ENCODE peak calls at places on chromosome 20, in eight cellular contexts. J is fibroblast of lung, V is lung, I is cardiac muscle cell, E is stomach, Q is psoas muscle, K is tibial nerve, C is H1. W is an unnamed sample. For H3K4me1, the result is how much of the 10 kb centered on the place peaks cover.

GRCh38 chr20:56689852-56690485 is 60.9 kb downstream of the TFAP2C start:
- DNase-seq in Q (no peak), E (no peak), C (no peak), K (no peak), I (no peak), J (no peak), V (no peak), W (no peak)

GRCh38 chr20:52785678-52786077 is 186.5 kb upstream of the TSHZ2 start:
- DNase-seq in J (peak), I (no peak), C (no peak), V (no peak), K (no peak), E (no peak), Q (peak), W (no peak)

GRCh38 chr20:1657556-1658334 is at the start of gene SIRPG:
- DNase-seq in E (no peak), C (no peak), Q (no peak), J (no peak), V (no peak), K (no peak), I (no peak), W (no peak)

GRCh38 chr20:44552950-44553908 is 29.1 kb upstream of the PKIG start:
- DNase-seq in K (no peak), I (peak), V (peak), C (no peak), Q (no peak), J (peak), E (no peak), W (no peak)

GRCh38 chr20:46720776-46721425 is 11.5 kb downstream of the SLC2A10 start:
- DNase-seq in E (no peak), J (no peak), I (no peak), C (no peak), K (no peak), V (no peak), Q (no peak), W (no peak)

GRCh38 chr20:47058236-47058635 is 163.6 kb downstream of the EYA2 start:
- DNase-seq in K (no peak), E (no peak), I (no peak), C (no peak), V (no peak), Q (no peak), J (no peak), W (no peak)

GRCh38 chr20:43138061-43138860 is 51.4 kb downstream of the PTPRT start:
- DNase-seq in E (no peak), C (no peak), Q (no peak), I (no peak), J (no peak), K (no peak), V (no peak), W (no peak)

GRCh38 chr20:49768204-49769124 is 44.2 kb upstream of the SLC9A8 start:
- DNase-seq in E (peak), I (no peak), J (peak), Q (peak), V (peak), K (peak), C (peak), W (peak)

GRCh38 chr20:52076164-52076563 is 115.4 kb downstream of the ZFP64 start:
- DNase-seq in I (no peak), V (no peak), J (peak), Q (no peak), K (no peak), E (no peak), C (no peak), W (no peak)

GRCh38 chr20:16476032-16476431 is 97.2 kb downstream of the KIF16B start:
- DNase-seq in C (no peak), J (peak), Q (no peak), V (no peak), I (peak), E (no peak), K (no peak), W (no peak)

GRCh38 chr20:23340524-23340923 is 10.1 kb upstream of the NXT1 start:
- DNase-seq in Q (peak), K (peak), V (peak), I (peak), C (peak), E (peak), J (peak), W (peak)

GRCh38 chr20:56925696-56926101 is 296.6 kb downstream of the TFAP2C start:
- DNase-seq in E (no peak), J (no peak), I (peak), C (peak), Q (no peak), K (no peak), V (no peak), W (no peak)

GRCh38 chr20:9166153-9166780 is 97.4 kb downstream of the PLCB4 start:
- DNase-seq in V (no peak), J (no peak), C (no peak), E (no peak), Q (no peak), K (no peak), I (no peak), W (no peak)

GRCh38 chr20:3165473-3166337 is 6.0 kb upstream of the FASTKD5 start:
- DNase-seq in I (no peak), Q (peak), V (no peak), K (no peak), C (no peak), J (peak), E (no peak), W (peak)

GRCh38 chr20:61178431-61179080 is 73.5 kb upstream of the CDH4 start:
- DNase-seq in J (no peak), Q (no peak), K (no peak), I (no peak), E (no peak), V (no peak), C (no peak), W (no peak)

GRCh38 chr20:8432435-8433148 is 300.5 kb downstream of the PLCB1 start:
- DNase-seq in J (no peak), V (no peak), I (peak), E (no peak), C (no peak), K (no peak), Q (no peak), W (peak)

GRCh38 chr20:40770564-40771307 is 81.7 kb upstream of the MAFB start:
- DNase-seq in J (no peak), V (no peak), I (no peak), E (no peak), K (no peak), C (peak), Q (peak), W (no peak)

GRCh38 chr20:45969712-45970634 is 2.0 kb downstream of the ZNF335 start:
- DNase-seq in V (no peak), K (no peak), I (peak), Q (no peak), C (no peak), J (peak), E (no peak), W (peak)

GRCh38 chr20:23187759-23188158 is 101.6 kb upstream of the CD93 start:
- DNase-seq in C (no peak), J (no peak), V (no peak), I (no peak), Q (no peak), K (no peak), E (peak), W (peak)

GRCh38 chr20:15814903-15815302 is 758.3 kb downstream of the KIF16B start:
- DNase-seq in E (no peak), I (no peak), Q (no peak), J (no peak), K (no peak), V (no peak), C (no peak), W (no peak)

GRCh38 chr20:45998337-45998736 is 10.4 kb upstream of the MMP9 start:
- DNase-seq in Q (no peak), I (no peak), J (no peak), V (no peak), C (no peak), K (no peak), E (no peak), W (no peak)

GRCh38 chr20:37380864-37381579 is 35.1 kb downstream of the SRC start:
- DNase-seq in I (no peak), J (no peak), E (no peak), K (no peak), V (no peak), C (no peak), Q (no peak), W (no peak)

GRCh38 chr20:45016089-45016641 is 49.9 kb downstream of the STK4 start:
- DNase-seq in E (no peak), J (no peak), Q (no peak), I (peak), K (no peak), C (no peak), V (no peak), W (no peak)

GRCh38 chr20:51510961-51511360 is 31.6 kb downstream of the NFATC2 start:
- DNase-seq in E (no peak), K (no peak), I (no peak), V (no peak), Q (no peak), C (no peak), J (no peak), W (no peak)

GRCh38 chr20:31835554-31835953 is 9.8 kb downstream of the FOXS1 start:
- DNase-seq in I (no peak), E (no peak), V (no peak), J (no peak), C (no peak), K (no peak), Q (no peak), W (no peak)

GRCh38 chr20:31836853-31837608 is 8.4 kb downstream of the FOXS1 start:
- DNase-seq in K (no peak), I (no peak), C (no peak), Q (no peak), E (no peak), V (no peak), J (no peak), W (no peak)

GRCh38 chr20:31833931-31834521 is 11.4 kb downstream of the FOXS1 start:
- DNase-seq in I (no peak), E (no peak), J (no peak), Q (no peak), C (no peak), K (no peak), V (no peak), W (no peak)

GRCh38 chr20:31837896-31838397 is 7.5 kb downstream of the FOXS1 start:
- DNase-seq in E (no peak), J (peak), K (no peak), V (no peak), Q (no peak), I (no peak), C (no peak), W (no peak)

GRCh38 chr20:31835977-31836852 is 9.2 kb downstream of the FOXS1 start:
- DNase-seq in E (peak), J (peak), Q (peak), V (peak), K (peak), I (no peak), C (no peak), W (peak)
- TF ChIP-seq CTCF in E (no peak), J (no peak), Q (no peak), V (no peak), K (peak), I (no peak), C (no peak), W (no peak)

GRCh38 chr20:5116875-5117274 is 2.9 kb downstream of the PCNA start:
- DNase-seq in I (no peak), E (no peak), Q (no peak), C (no peak), J (no peak), K (no peak), V (no peak), W (no peak)
- H3K27ac ChIP-seq in I (no peak), E (no peak), Q (no peak), C (no peak), J (no peak), K (no peak), V (no peak), W (no peak)

GRCh38 chr20:32463642-32464400 is 105.7 kb downstream of the ASXL1 start:
- DNase-seq in V (no peak), C (no peak), Q (no peak), E (peak), K (no peak), I (peak), J (peak), W (peak)

GRCh38 chr20:32465092-32465900 is 107.2 kb downstream of the ASXL1 start:
- DNase-seq in K (no peak), Q (peak), J (peak), E (peak), I (no peak), C (no peak), V (peak), W (no peak)

GRCh38 chr20:32462900-32463641 is 104.9 kb downstream of the ASXL1 start:
- DNase-seq in C (no peak), K (no peak), I (no peak), Q (no peak), J (no peak), E (peak), V (no peak), W (peak)

GRCh38 chr20:32466739-32467505 is 108.8 kb downstream of the ASXL1 start:
- DNase-seq in Q (no peak), J (no peak), K (no peak), V (no peak), C (no peak), E (no peak), I (no peak), W (no peak)

DNA sequence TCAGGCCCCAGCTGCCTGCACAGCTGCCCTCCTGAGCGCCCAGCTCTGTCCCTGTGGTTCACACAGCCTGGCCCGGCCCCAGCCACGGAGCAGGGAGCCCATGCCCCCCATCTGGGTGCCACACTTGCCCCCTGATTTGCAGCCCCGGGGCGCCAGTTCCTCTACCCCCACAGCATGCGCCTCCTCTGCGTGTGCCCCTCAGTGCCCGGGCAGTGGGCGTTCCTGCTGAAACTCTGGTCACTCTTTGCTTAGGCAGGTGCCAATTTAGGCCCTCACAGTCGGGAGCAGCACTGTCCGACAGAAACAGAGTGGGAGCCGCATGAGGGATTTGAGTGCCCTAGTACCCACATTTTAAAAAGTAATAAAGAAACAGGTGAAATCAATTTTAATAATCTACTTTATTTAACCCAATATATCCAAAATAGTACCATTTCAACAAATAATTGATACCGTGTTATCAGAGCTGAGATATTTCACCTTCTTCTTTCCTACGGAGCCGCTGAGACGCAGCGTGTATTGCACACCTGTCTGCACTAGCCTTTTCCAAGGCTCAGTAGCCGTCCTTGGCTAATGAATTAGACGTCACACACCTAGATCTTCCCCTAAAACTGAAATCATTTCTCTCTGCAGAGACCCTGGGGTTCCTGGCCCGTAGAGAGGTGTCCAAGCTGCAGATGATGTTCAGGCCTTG is 106.4 kb downstream of the ASXL1 start:
- DNase-seq in I (no peak), V (no peak), J (no peak), Q (no peak), E (no peak), C (no peak), K (no peak), W (no peak)
- H3K4me1 ChIP-seq in I (under half), V (under half), J (under half), Q (under half), E (half or more), C (under half), K (half or more), W (under half)

GRCh38 chr20:53915459-53916172 is 154.8 kb downstream of the BCAS1 start:
- DNase-seq in I (peak), C (peak), V (peak), Q (peak), K (peak), E (peak), J (peak), W (peak)

GRCh38 chr20:53917145-53918009 is 153.0 kb downstream of the BCAS1 start:
- DNase-seq in Q (peak), I (no peak), J (peak), K (peak), C (no peak), V (no peak), E (peak), W (peak)

GRCh38 chr20:53916173-53916512 is 154.3 kb downstream of the BCAS1 start:
- DNase-seq in J (no peak), V (no peak), E (no peak), Q (no peak), C (no peak), K (no peak), I (no peak), W (no peak)

GRCh38 chr20:53914091-53914860 is 156.1 kb downstream of the BCAS1 start:
- DNase-seq in V (no peak), C (no peak), K (no peak), J (no peak), Q (no peak), E (no peak), I (peak), W (no peak)

GRCh38 chr20:53914861-53915458 is 155.4 kb downstream of the BCAS1 start:
- DNase-seq in E (no peak), V (no peak), J (no peak), Q (no peak), K (no peak), I (no peak), C (no peak), W (no peak)
- TF ChIP-seq CTCF in E (no peak), V (no peak), J (no peak), Q (no peak), K (no peak), I (peak), C (no peak), W (no peak)

DNA sequence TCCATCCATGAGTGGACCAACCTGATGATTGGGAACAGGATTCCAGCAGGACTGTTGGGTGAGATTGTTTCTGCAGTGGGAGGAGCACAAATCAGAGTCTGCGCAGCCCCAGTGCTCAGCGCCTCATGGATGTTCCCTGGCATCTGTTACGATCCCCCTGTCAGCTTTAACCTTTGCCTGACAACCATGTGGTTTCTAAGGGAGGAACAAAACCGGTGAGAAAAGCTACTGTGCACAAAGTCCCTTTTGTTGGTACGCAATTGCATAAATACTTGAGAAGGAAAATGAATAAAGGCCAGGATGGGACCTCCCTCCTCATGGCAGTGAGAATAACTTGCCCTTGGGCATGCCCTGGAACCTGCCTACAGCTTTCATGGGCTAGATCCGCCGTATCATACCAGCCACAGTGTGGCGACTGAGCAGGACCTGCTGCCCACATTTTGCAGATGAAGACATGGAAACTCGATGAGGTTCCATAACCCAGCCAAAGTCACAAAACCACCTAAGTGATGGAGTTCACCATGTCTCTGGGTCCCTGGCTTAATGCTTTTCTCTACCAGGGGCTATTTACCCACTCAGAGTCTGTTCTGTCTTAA is 81.0 kb downstream of the RIN2 start:
- DNase-seq in E (no peak), V (no peak), C (no peak), I (no peak), K (no peak), J (no peak), Q (no peak), W (no peak)
- H3K27ac ChIP-seq in E (no peak), V (no peak), C (no peak), I (no peak), K (no peak), J (no peak), Q (no peak), W (no peak)

GRCh38 chr20:34791289-34792020 is 34.0 kb downstream of the NCOA6 start:
- DNase-seq in J (peak), E (no peak), K (no peak), I (no peak), Q (no peak), V (no peak), C (no peak), W (no peak)

GRCh38 chr20:34798328-34798727 is 27.1 kb downstream of the NCOA6 start:
- DNase-seq in E (no peak), C (no peak), Q (no peak), I (no peak), K (no peak), V (no peak), J (no peak), W (no peak)

GRCh38 chr20:34797012-34797720 is 28.3 kb downstream of the NCOA6 start:
- DNase-seq in K (no peak), E (no peak), V (no peak), C (no peak), I (no peak), J (no peak), Q (no peak), W (no peak)

GRCh38 chr20:34792687-34793363 is 32.6 kb downstream of the NCOA6 start:
- DNase-seq in V (no peak), K (no peak), E (no peak), C (no peak), I (no peak), Q (no peak), J (no peak), W (no peak)

GRCh38 chr20:34794006-34794585 is 31.4 kb downstream of the NCOA6 start:
- DNase-seq in E (no peak), K (no peak), C (no peak), J (no peak), I (no peak), V (no peak), Q (no peak), W (no peak)
- H3K4me1 ChIP-seq in E (under half), K (under half), C (under half), J (under half), I (under half), V (under half), Q (under half), W (under half)

DNA sequence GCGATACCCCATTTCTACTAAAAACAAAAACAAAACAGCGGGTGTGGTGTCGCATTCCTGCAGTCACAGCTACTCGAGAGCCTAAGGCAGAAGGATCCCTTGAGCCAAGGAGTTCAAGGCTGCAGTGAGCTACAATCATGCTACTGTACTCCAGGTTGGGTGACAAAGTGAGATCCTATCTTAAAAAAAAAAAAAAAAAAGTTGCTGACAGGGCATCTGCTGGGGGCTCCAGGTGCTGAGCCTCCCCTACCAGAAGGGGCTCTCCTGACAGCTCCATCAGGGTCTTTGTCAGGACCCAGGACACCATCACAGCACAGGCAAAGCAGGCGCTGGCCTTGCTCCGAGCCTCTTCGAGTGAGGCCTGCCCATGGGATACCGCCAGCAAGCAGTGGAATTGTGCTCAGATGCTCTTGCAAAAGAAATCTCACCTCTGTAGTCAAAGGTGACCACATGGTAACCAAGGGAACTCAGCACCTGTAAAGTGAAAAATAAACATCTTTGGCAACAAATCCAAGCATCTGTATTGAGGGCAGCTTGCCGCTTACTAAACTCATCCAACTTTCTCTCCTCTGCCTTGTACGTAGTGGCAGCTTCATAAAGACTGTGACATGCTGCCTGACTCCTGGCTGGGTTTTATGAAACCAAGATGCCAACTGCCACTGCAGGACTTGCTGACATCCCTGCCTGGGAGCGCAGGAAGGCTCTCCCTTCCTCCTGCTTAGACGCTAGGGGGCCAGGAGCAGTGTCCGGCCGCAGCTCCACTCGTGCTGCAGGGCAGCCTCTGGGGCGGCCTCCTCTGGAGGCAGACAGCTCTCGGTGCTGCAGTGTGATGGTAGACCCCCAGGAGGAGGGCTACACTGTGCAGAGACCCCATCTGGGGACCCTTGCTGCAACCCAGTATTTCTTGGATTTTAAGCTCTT is 66.9 kb downstream of the PYGB start:
- DNase-seq in J (no peak), C (no peak), I (no peak), K (peak), E (peak), Q (no peak), V (no peak), W (no peak)
- TF ChIP-seq CTCF in J (no peak), C (no peak), I (no peak), K (no peak), E (no peak), Q (no peak), V (no peak), W (no peak)

GRCh38 chr20:18738888-18739287 is 74.7 kb upstream of the SCP2D1 start:
- DNase-seq in Q (no peak), J (peak), E (no peak), V (no peak), C (no peak), K (no peak), I (no peak), W (no peak)
- H3K27ac ChIP-seq in Q (no peak), J (no peak), E (peak), V (no peak), C (no peak), K (peak), I (no peak), W (peak)

GRCh38 chr20:58553841-58554240 is 38.6 kb upstream of the APCDD1L start:
- DNase-seq in I (no peak), K (no peak), Q (peak), V (no peak), J (peak), E (no peak), C (no peak), W (no peak)
- H3K4me1 ChIP-seq in I (under half), K (under half), Q (under half), V (under half), J (under half), E (under half), C (under half), W (under half)

W was measured in testis.